ENCODE peak calls at places on chromosomes 5 and 9, in six cellular contexts. P, B, F, D, Q and W are unnamed samples.

GRCh38 chr5:126471875-126472537 is 48.8 kb downstream of the GRAMD2B start:
- DNase-seq in P (no peak), B (no peak), F (no peak), D (no peak), Q (no peak), W (no peak)

GRCh38 chr5:145244788-145245187 is 590.4 kb downstream of the PRELID2 start:
- DNase-seq in P (no peak), B (no peak), F (no peak), D (peak), Q (no peak), W (no peak)

GRCh38 chr5:56440871-56441740 is 208.0 kb upstream of the ANKRD55 start:
- DNase-seq in P (peak), B (no peak), F (no peak), D (peak), Q (no peak), W (no peak)

GRCh38 chr5:132876020-132876759 is 2.7 kb downstream of the LEAP2 start:
- DNase-seq in P (no peak), B (no peak), F (no peak), D (no peak), Q (no peak), W (no peak)

GRCh38 chr5:181243521-181244307 is at the start of gene RACK1:
- DNase-seq in P (peak), B (peak), F (no peak), D (peak), Q (peak), W (no peak)

GRCh38 chr9:4382722-4383317 is 83.0 kb upstream of the GLIS3 start:
- DNase-seq in P (no peak), B (peak), F (no peak), D (peak), Q (no peak), W (no peak)

GRCh38 chr5:26192496-26192895 is 845.9 kb downstream of the CDH9 start:
- DNase-seq in P (no peak), B (no peak), F (no peak), D (no peak), Q (no peak), W (no peak)

GRCh38 chr9:124008307-124008854 is 3.2 kb upstream of the LHX2 start:
- DNase-seq in P (no peak), B (no peak), F (no peak), D (no peak), Q (no peak), W (peak)

GRCh38 chr9:134041649-134041962 is 16.3 kb downstream of the BRD3OS start:
- DNase-seq in P (no peak), B (no peak), F (no peak), D (no peak), Q (no peak), W (no peak)

GRCh38 chr9:73067074-73067473 is 84.6 kb upstream of the ANXA1 start:
- DNase-seq in P (no peak), B (no peak), F (no peak), D (no peak), Q (no peak), W (no peak)

GRCh38 chr9:125649315-125649714 is 57.7 kb downstream of the MAPKAP1 start:
- DNase-seq in P (no peak), B (no peak), F (no peak), D (peak), Q (no peak), W (no peak)

GRCh38 chr9:93082841-93083411 is 13.1 kb upstream of the CARD19 start:
- DNase-seq in P (no peak), B (no peak), F (no peak), D (no peak), Q (no peak), W (no peak)

GRCh38 chr9:91522496-91522895 is 98.9 kb upstream of the NFIL3 start:
- DNase-seq in P (no peak), B (no peak), F (no peak), D (no peak), Q (no peak), W (no peak)

GRCh38 chr5:132501961-132502931 is 11.7 kb upstream of the IRF1 start:
- DNase-seq in P (peak), B (no peak), F (no peak), D (no peak), Q (peak), W (no peak)

GRCh38 chr5:113612060-113612496 is 98.6 kb downstream of the YTHDC2 start:
- DNase-seq in P (no peak), B (no peak), F (no peak), D (peak), Q (no peak), W (no peak)

GRCh38 chr9:38017149-38017884 is 51.7 kb downstream of the SHB start:
- DNase-seq in P (no peak), B (no peak), F (no peak), D (peak), Q (peak), W (no peak)

GRCh38 chr5:140042551-140043507 is at the start of gene NRG2:
- DNase-seq in P (peak), B (peak), F (peak), D (peak), Q (peak), W (peak)

GRCh38 chr5:91487420-91487819 is 104.3 kb upstream of the ARRDC3 start:
- DNase-seq in P (no peak), B (no peak), F (no peak), D (no peak), Q (no peak), W (no peak)

GRCh38 chr5:36692791-36693763 is 86.7 kb downstream of the SLC1A3 start:
- DNase-seq in P (peak), B (peak), F (peak), D (peak), Q (peak), W (peak)

GRCh38 chr5:62206150-62206829 is 99.7 kb upstream of the KIF2A start:
- DNase-seq in P (no peak), B (no peak), F (no peak), D (peak), Q (no peak), W (no peak)

GRCh38 chr5:149053027-149053705 is 9.7 kb downstream of the SH3TC2 start:
- DNase-seq in P (no peak), B (no peak), F (no peak), D (no peak), Q (no peak), W (no peak)

GRCh38 chr5:124408738-124409453 is 337.5 kb downstream of the ZNF608 start:
- DNase-seq in P (no peak), B (no peak), F (no peak), D (no peak), Q (no peak), W (no peak)

GRCh38 chr9:116055536-116055935 is 98.1 kb upstream of the PAPPA start:
- DNase-seq in P (no peak), B (no peak), F (no peak), D (no peak), Q (no peak), W (no peak)

GRCh38 chr5:104412649-104413240 is 850.2 kb upstream of the NUDT12 start:
- DNase-seq in P (no peak), B (peak), F (no peak), D (peak), Q (no peak), W (no peak)

GRCh38 chr9:98087420-98088354 is 31.2 kb downstream of the NANS start:
- DNase-seq in P (peak), B (peak), F (no peak), D (no peak), Q (peak), W (no peak)

GRCh38 chr5:103224118-103224893 is 34.3 kb upstream of the MACIR start:
- DNase-seq in P (peak), B (peak), F (no peak), D (peak), Q (no peak), W (peak)

GRCh38 chr9:71243951-71244350 is 122.5 kb upstream of the TRPM3 start:
- DNase-seq in P (no peak), B (no peak), F (no peak), D (no peak), Q (no peak), W (no peak)

GRCh38 chr9:110198357-110198756 is 9.6 kb downstream of the C9orf152 start:
- DNase-seq in P (no peak), B (no peak), F (no peak), D (no peak), Q (no peak), W (no peak)

GRCh38 chr9:650362-650761 is 191.1 kb upstream of the DMRT1 start:
- DNase-seq in P (no peak), B (no peak), F (no peak), D (no peak), Q (no peak), W (no peak)

GRCh38 chr9:8262625-8263622 is 463.3 kb upstream of the DMAC1 start:
- DNase-seq in P (no peak), B (no peak), F (no peak), D (no peak), Q (no peak), W (no peak)

GRCh38 chr9:131117111-131117761 is 8.2 kb upstream of the NUP214 start:
- DNase-seq in P (no peak), B (no peak), F (no peak), D (no peak), Q (no peak), W (no peak)

GRCh38 chr5:133712562-133712961 is 100.2 kb upstream of the FSTL4 start:
- DNase-seq in P (no peak), B (no peak), F (no peak), D (no peak), Q (no peak), W (no peak)

GRCh38 chr5:980941-981340 is 27.7 kb upstream of the NKD2 start:
- DNase-seq in P (no peak), B (no peak), F (no peak), D (no peak), Q (no peak), W (no peak)

GRCh38 chr5:154850255-154851062 is at the start of gene FAXDC2:
- DNase-seq in P (peak), B (no peak), F (no peak), D (no peak), Q (peak), W (no peak)

GRCh38 chr5:127813633-127814171 is 110.5 kb downstream of the CCDC192 start:
- DNase-seq in P (no peak), B (no peak), F (no peak), D (no peak), Q (no peak), W (no peak)